ENCODE peak calls at places on chromosomes 7 and 10, in six cellular contexts. One of them, this sample, is unnamed.

GRCh38 chr7:46143949-46144917 is 223.2 kb upstream of the IGFBP3 start:
- DNase-seq in activated CD4-positive, alpha-beta T cell treated with anti-CD3 and anti-CD28 coated beads, Interleukin-2, amount 50 U/mL, for 1 hour: no peak
- DNase-seq in left ventricle myocardium superior: no peak
- DNase-seq in MM.1S: peak
- DNase-seq in GM19239: no peak
- DNase-seq in fibroblast of pulmonary artery: no peak
- DNase-seq in this sample: no peak

GRCh38 chr10:132850246-132850645 is 64.3 kb upstream of the NKX6-2 start:
- DNase-seq in activated CD4-positive, alpha-beta T cell treated with anti-CD3 and anti-CD28 coated beads, Interleukin-2, amount 50 U/mL, for 1 hour: no peak
- DNase-seq in MM.1S: no peak
- DNase-seq in GM19239: no peak
- DNase-seq in left ventricle myocardium superior: no peak
- DNase-seq in fibroblast of pulmonary artery: no peak
- DNase-seq in this sample: no peak

GRCh38 chr10:53619678-53620077 is 847.1 kb upstream of the MBL2 start:
- DNase-seq in GM19239: no peak
- DNase-seq in fibroblast of pulmonary artery: no peak
- DNase-seq in MM.1S: no peak
- DNase-seq in activated CD4-positive, alpha-beta T cell treated with anti-CD3 and anti-CD28 coated beads, Interleukin-2, amount 50 U/mL, for 1 hour: no peak
- DNase-seq in left ventricle myocardium superior: no peak
- DNase-seq in this sample: peak

GRCh38 chr10:114166053-114166452 is 8.0 kb downstream of the CCDC186 start:
- DNase-seq in GM19239: no peak
- DNase-seq in fibroblast of pulmonary artery: peak
- DNase-seq in activated CD4-positive, alpha-beta T cell treated with anti-CD3 and anti-CD28 coated beads, Interleukin-2, amount 50 U/mL, for 1 hour: no peak
- DNase-seq in MM.1S: no peak
- DNase-seq in left ventricle myocardium superior: no peak
- DNase-seq in this sample: no peak

GRCh38 chr10:28276384-28276783 is 26.5 kb downstream of the MPP7 start:
- DNase-seq in activated CD4-positive, alpha-beta T cell treated with anti-CD3 and anti-CD28 coated beads, Interleukin-2, amount 50 U/mL, for 1 hour: no peak
- DNase-seq in fibroblast of pulmonary artery: no peak
- DNase-seq in MM.1S: no peak
- DNase-seq in GM19239: no peak
- DNase-seq in left ventricle myocardium superior: no peak
- DNase-seq in this sample: no peak

GRCh38 chr10:122514045-122514840 is 46.3 kb upstream of the DMBT1 start:
- DNase-seq in fibroblast of pulmonary artery: peak
- DNase-seq in GM19239: no peak
- DNase-seq in left ventricle myocardium superior: no peak
- DNase-seq in activated CD4-positive, alpha-beta T cell treated with anti-CD3 and anti-CD28 coated beads, Interleukin-2, amount 50 U/mL, for 1 hour: no peak
- DNase-seq in MM.1S: no peak
- DNase-seq in this sample: no peak

GRCh38 chr7:2510909-2511768 is 8.4 kb upstream of the LFNG start:
- DNase-seq in GM19239: peak
- DNase-seq in MM.1S: no peak
- DNase-seq in left ventricle myocardium superior: peak
- DNase-seq in fibroblast of pulmonary artery: no peak
- DNase-seq in activated CD4-positive, alpha-beta T cell treated with anti-CD3 and anti-CD28 coated beads, Interleukin-2, amount 50 U/mL, for 1 hour: peak
- DNase-seq in this sample: peak

GRCh38 chr10:484441-484924 is 205.0 kb downstream of the DIP2C start:
- DNase-seq in fibroblast of pulmonary artery: peak
- DNase-seq in left ventricle myocardium superior: no peak
- DNase-seq in GM19239: no peak
- DNase-seq in activated CD4-positive, alpha-beta T cell treated with anti-CD3 and anti-CD28 coated beads, Interleukin-2, amount 50 U/mL, for 1 hour: peak
- DNase-seq in MM.1S: peak
- DNase-seq in this sample: peak

GRCh38 chr10:66767707-66768106 is 158.1 kb upstream of the LRRTM3 start:
- DNase-seq in fibroblast of pulmonary artery: no peak
- DNase-seq in left ventricle myocardium superior: no peak
- DNase-seq in activated CD4-positive, alpha-beta T cell treated with anti-CD3 and anti-CD28 coated beads, Interleukin-2, amount 50 U/mL, for 1 hour: no peak
- DNase-seq in MM.1S: no peak
- DNase-seq in GM19239: no peak
- DNase-seq in this sample: no peak

GRCh38 chr10:89001024-89001423 is 10.4 kb downstream of the FAS start:
- DNase-seq in activated CD4-positive, alpha-beta T cell treated with anti-CD3 and anti-CD28 coated beads, Interleukin-2, amount 50 U/mL, for 1 hour: no peak
- DNase-seq in GM19239: no peak
- DNase-seq in left ventricle myocardium superior: no peak
- DNase-seq in MM.1S: no peak
- DNase-seq in fibroblast of pulmonary artery: no peak
- DNase-seq in this sample: no peak

GRCh38 chr10:132102717-132103110 is 37.0 kb downstream of the JAKMIP3 start:
- DNase-seq in fibroblast of pulmonary artery: no peak
- DNase-seq in MM.1S: no peak
- DNase-seq in activated CD4-positive, alpha-beta T cell treated with anti-CD3 and anti-CD28 coated beads, Interleukin-2, amount 50 U/mL, for 1 hour: no peak
- DNase-seq in left ventricle myocardium superior: no peak
- DNase-seq in GM19239: no peak
- DNase-seq in this sample: no peak

GRCh38 chr7:38975944-38976392 is 1.7 kb upstream of the POU6F2 start:
- DNase-seq in activated CD4-positive, alpha-beta T cell treated with anti-CD3 and anti-CD28 coated beads, Interleukin-2, amount 50 U/mL, for 1 hour: no peak
- DNase-seq in left ventricle myocardium superior: no peak
- DNase-seq in GM19239: no peak
- DNase-seq in fibroblast of pulmonary artery: no peak
- DNase-seq in MM.1S: no peak
- DNase-seq in this sample: peak

GRCh38 chr7:71308105-71308504 is 176.2 kb downstream of the GALNT17 start:
- DNase-seq in GM19239: no peak
- DNase-seq in MM.1S: no peak
- DNase-seq in activated CD4-positive, alpha-beta T cell treated with anti-CD3 and anti-CD28 coated beads, Interleukin-2, amount 50 U/mL, for 1 hour: no peak
- DNase-seq in fibroblast of pulmonary artery: no peak
- DNase-seq in left ventricle myocardium superior: peak
- DNase-seq in this sample: no peak

GRCh38 chr10:68142761-68143160 is 33.5 kb downstream of the MYPN start:
- DNase-seq in MM.1S: no peak
- DNase-seq in activated CD4-positive, alpha-beta T cell treated with anti-CD3 and anti-CD28 coated beads, Interleukin-2, amount 50 U/mL, for 1 hour: no peak
- DNase-seq in left ventricle myocardium superior: no peak
- DNase-seq in GM19239: no peak
- DNase-seq in fibroblast of pulmonary artery: no peak
- DNase-seq in this sample: no peak

GRCh38 chr7:129843365-129843898 is 109.3 kb downstream of the UBE2H start:
- DNase-seq in fibroblast of pulmonary artery: no peak
- DNase-seq in activated CD4-positive, alpha-beta T cell treated with anti-CD3 and anti-CD28 coated beads, Interleukin-2, amount 50 U/mL, for 1 hour: no peak
- DNase-seq in left ventricle myocardium superior: no peak
- DNase-seq in MM.1S: no peak
- DNase-seq in GM19239: no peak
- DNase-seq in this sample: no peak

GRCh38 chr10:31061941-31062340 is 30.3 kb upstream of the ZNF438 start:
- DNase-seq in GM19239: no peak
- DNase-seq in MM.1S: no peak
- DNase-seq in activated CD4-positive, alpha-beta T cell treated with anti-CD3 and anti-CD28 coated beads, Interleukin-2, amount 50 U/mL, for 1 hour: no peak
- DNase-seq in left ventricle myocardium superior: no peak
- DNase-seq in fibroblast of pulmonary artery: peak
- DNase-seq in this sample: no peak

GRCh38 chr7:129635300-129636029 is 23.9 kb downstream of the NRF1 start:
- DNase-seq in GM19239: peak
- DNase-seq in left ventricle myocardium superior: no peak
- DNase-seq in fibroblast of pulmonary artery: peak
- DNase-seq in MM.1S: peak
- DNase-seq in activated CD4-positive, alpha-beta T cell treated with anti-CD3 and anti-CD28 coated beads, Interleukin-2, amount 50 U/mL, for 1 hour: peak
- DNase-seq in this sample: peak

GRCh38 chr7:66145404-66145843 is 30.8 kb downstream of the CRCP start:
- DNase-seq in activated CD4-positive, alpha-beta T cell treated with anti-CD3 and anti-CD28 coated beads, Interleukin-2, amount 50 U/mL, for 1 hour: no peak
- DNase-seq in GM19239: no peak
- DNase-seq in fibroblast of pulmonary artery: peak
- DNase-seq in left ventricle myocardium superior: peak
- DNase-seq in MM.1S: no peak
- DNase-seq in this sample: peak

GRCh38 chr10:36281871-36282331 is 639.8 kb upstream of the FZD8 start:
- DNase-seq in MM.1S: no peak
- DNase-seq in left ventricle myocardium superior: no peak
- DNase-seq in activated CD4-positive, alpha-beta T cell treated with anti-CD3 and anti-CD28 coated beads, Interleukin-2, amount 50 U/mL, for 1 hour: no peak
- DNase-seq in fibroblast of pulmonary artery: peak
- DNase-seq in GM19239: no peak
- DNase-seq in this sample: no peak

GRCh38 chr10:79066460-79067240 is 2.1 kb upstream of the ZMIZ1 start:
- DNase-seq in left ventricle myocardium superior: peak
- DNase-seq in activated CD4-positive, alpha-beta T cell treated with anti-CD3 and anti-CD28 coated beads, Interleukin-2, amount 50 U/mL, for 1 hour: no peak
- DNase-seq in MM.1S: peak
- DNase-seq in fibroblast of pulmonary artery: peak
- DNase-seq in GM19239: no peak
- DNase-seq in this sample: peak

GRCh38 chr10:67815571-67816059 is 22.4 kb downstream of the DNAJC12 start:
- DNase-seq in GM19239: no peak
- DNase-seq in MM.1S: no peak
- DNase-seq in activated CD4-positive, alpha-beta T cell treated with anti-CD3 and anti-CD28 coated beads, Interleukin-2, amount 50 U/mL, for 1 hour: no peak
- DNase-seq in left ventricle myocardium superior: no peak
- DNase-seq in fibroblast of pulmonary artery: peak
- DNase-seq in this sample: no peak

GRCh38 chr7:23353172-23353571 is 54.0 kb downstream of the MALSU1 start:
- DNase-seq in left ventricle myocardium superior: no peak
- DNase-seq in GM19239: no peak
- DNase-seq in activated CD4-positive, alpha-beta T cell treated with anti-CD3 and anti-CD28 coated beads, Interleukin-2, amount 50 U/mL, for 1 hour: no peak
- DNase-seq in MM.1S: peak
- DNase-seq in fibroblast of pulmonary artery: no peak
- DNase-seq in this sample: no peak

GRCh38 chr7:135991322-135991721 is 14.2 kb upstream of the MTPN start:
- DNase-seq in activated CD4-positive, alpha-beta T cell treated with anti-CD3 and anti-CD28 coated beads, Interleukin-2, amount 50 U/mL, for 1 hour: no peak
- DNase-seq in left ventricle myocardium superior: no peak
- DNase-seq in MM.1S: no peak
- DNase-seq in GM19239: no peak
- DNase-seq in fibroblast of pulmonary artery: no peak
- DNase-seq in this sample: no peak

GRCh38 chr10:124654686-124655085 is 89.5 kb downstream of the FAM53B start:
- DNase-seq in GM19239: no peak
- DNase-seq in activated CD4-positive, alpha-beta T cell treated with anti-CD3 and anti-CD28 coated beads, Interleukin-2, amount 50 U/mL, for 1 hour: no peak
- DNase-seq in MM.1S: no peak
- DNase-seq in fibroblast of pulmonary artery: no peak
- DNase-seq in left ventricle myocardium superior: peak
- DNase-seq in this sample: peak

GRCh38 chr7:19982841-19983835 is 209.7 kb upstream of the TMEM196 start:
- DNase-seq in MM.1S: peak
- DNase-seq in left ventricle myocardium superior: no peak
- DNase-seq in activated CD4-positive, alpha-beta T cell treated with anti-CD3 and anti-CD28 coated beads, Interleukin-2, amount 50 U/mL, for 1 hour: no peak
- DNase-seq in fibroblast of pulmonary artery: peak
- DNase-seq in GM19239: no peak
- DNase-seq in this sample: peak

GRCh38 chr7:4776160-4776623 is 769 bp downstream of the AP5Z1 start:
- DNase-seq in GM19239: no peak
- DNase-seq in activated CD4-positive, alpha-beta T cell treated with anti-CD3 and anti-CD28 coated beads, Interleukin-2, amount 50 U/mL, for 1 hour: no peak
- DNase-seq in fibroblast of pulmonary artery: no peak
- DNase-seq in MM.1S: no peak
- DNase-seq in left ventricle myocardium superior: no peak
- DNase-seq in this sample: no peak

GRCh38 chr7:75624134-75624832 is 114.5 kb downstream of the HIP1 start:
- DNase-seq in MM.1S: no peak
- DNase-seq in left ventricle myocardium superior: peak
- DNase-seq in activated CD4-positive, alpha-beta T cell treated with anti-CD3 and anti-CD28 coated beads, Interleukin-2, amount 50 U/mL, for 1 hour: no peak
- DNase-seq in GM19239: no peak
- DNase-seq in fibroblast of pulmonary artery: peak
- DNase-seq in this sample: peak

GRCh38 chr10:25808372-25808771 is 125.7 kb upstream of the MYO3A start:
- DNase-seq in MM.1S: no peak
- DNase-seq in fibroblast of pulmonary artery: no peak
- DNase-seq in GM19239: no peak
- DNase-seq in left ventricle myocardium superior: no peak
- DNase-seq in activated CD4-positive, alpha-beta T cell treated with anti-CD3 and anti-CD28 coated beads, Interleukin-2, amount 50 U/mL, for 1 hour: no peak
- DNase-seq in this sample: no peak

GRCh38 chr7:132991615-132992587 is 90.0 kb downstream of the CHCHD3 start:
- DNase-seq in left ventricle myocardium superior: no peak
- DNase-seq in GM19239: no peak
- DNase-seq in MM.1S: no peak
- DNase-seq in activated CD4-positive, alpha-beta T cell treated with anti-CD3 and anti-CD28 coated beads, Interleukin-2, amount 50 U/mL, for 1 hour: no peak
- DNase-seq in fibroblast of pulmonary artery: no peak
- DNase-seq in this sample: no peak

GRCh38 chr10:110783509-110784103 is 88.1 kb upstream of the PDCD4 start:
- DNase-seq in MM.1S: no peak
- DNase-seq in left ventricle myocardium superior: no peak
- DNase-seq in activated CD4-positive, alpha-beta T cell treated with anti-CD3 and anti-CD28 coated beads, Interleukin-2, amount 50 U/mL, for 1 hour: peak
- DNase-seq in fibroblast of pulmonary artery: peak
- DNase-seq in GM19239: no peak
- DNase-seq in this sample: peak

GRCh38 chr7:33986951-33987948 is 81.9 kb downstream of the BMPER start:
- DNase-seq in GM19239: no peak
- DNase-seq in fibroblast of pulmonary artery: peak
- DNase-seq in activated CD4-positive, alpha-beta T cell treated with anti-CD3 and anti-CD28 coated beads, Interleukin-2, amount 50 U/mL, for 1 hour: no peak
- DNase-seq in left ventricle myocardium superior: no peak
- DNase-seq in MM.1S: no peak
- DNase-seq in this sample: no peak

GRCh38 chr7:45363669-45364068 is 206.1 kb downstream of the RAMP3 start:
- DNase-seq in fibroblast of pulmonary artery: no peak
- DNase-seq in GM19239: no peak
- DNase-seq in MM.1S: no peak
- DNase-seq in left ventricle myocardium superior: no peak
- DNase-seq in activated CD4-positive, alpha-beta T cell treated with anti-CD3 and anti-CD28 coated beads, Interleukin-2, amount 50 U/mL, for 1 hour: no peak
- DNase-seq in this sample: no peak

GRCh38 chr7:37282927-37283326 is 165.7 kb downstream of the ELMO1 start:
- DNase-seq in left ventricle myocardium superior: no peak
- DNase-seq in activated CD4-positive, alpha-beta T cell treated with anti-CD3 and anti-CD28 coated beads, Interleukin-2, amount 50 U/mL, for 1 hour: no peak
- DNase-seq in fibroblast of pulmonary artery: no peak
- DNase-seq in GM19239: no peak
- DNase-seq in MM.1S: no peak
- DNase-seq in this sample: no peak

GRCh38 chr10:86165666-86166065 is 200.9 kb downstream of the GRID1 start:
- DNase-seq in fibroblast of pulmonary artery: no peak
- DNase-seq in left ventricle myocardium superior: no peak
- DNase-seq in activated CD4-positive, alpha-beta T cell treated with anti-CD3 and anti-CD28 coated beads, Interleukin-2, amount 50 U/mL, for 1 hour: no peak
- DNase-seq in GM19239: no peak
- DNase-seq in MM.1S: no peak
- DNase-seq in this sample: no peak

GRCh38 chr7:123314886-123315285 is 115.1 kb upstream of the SLC13A1 start:
- DNase-seq in GM19239: no peak
- DNase-seq in fibroblast of pulmonary artery: no peak
- DNase-seq in left ventricle myocardium superior: no peak
- DNase-seq in MM.1S: no peak
- DNase-seq in activated CD4-positive, alpha-beta T cell treated with anti-CD3 and anti-CD28 coated beads, Interleukin-2, amount 50 U/mL, for 1 hour: no peak
- DNase-seq in this sample: no peak

GRCh38 chr10:34861293-34862004 is 46.4 kb upstream of the PARD3 start:
- DNase-seq in left ventricle myocardium superior: peak
- DNase-seq in GM19239: no peak
- DNase-seq in activated CD4-positive, alpha-beta T cell treated with anti-CD3 and anti-CD28 coated beads, Interleukin-2, amount 50 U/mL, for 1 hour: no peak
- DNase-seq in MM.1S: no peak
- DNase-seq in fibroblast of pulmonary artery: no peak
- DNase-seq in this sample: peak

GRCh38 chr7:110001254-110001938 is 1089.5 kb upstream of the LRRN3 start:
- DNase-seq in MM.1S: no peak
- DNase-seq in GM19239: no peak
- DNase-seq in fibroblast of pulmonary artery: no peak
- DNase-seq in activated CD4-positive, alpha-beta T cell treated with anti-CD3 and anti-CD28 coated beads, Interleukin-2, amount 50 U/mL, for 1 hour: no peak
- DNase-seq in left ventricle myocardium superior: no peak
- DNase-seq in this sample: no peak

GRCh38 chr10:101879456-101880189 is 36.0 kb upstream of the KCNIP2 start:
- DNase-seq in GM19239: no peak
- DNase-seq in activated CD4-positive, alpha-beta T cell treated with anti-CD3 and anti-CD28 coated beads, Interleukin-2, amount 50 U/mL, for 1 hour: no peak
- DNase-seq in MM.1S: no peak
- DNase-seq in fibroblast of pulmonary artery: peak
- DNase-seq in left ventricle myocardium superior: no peak
- DNase-seq in this sample: no peak

GRCh38 chr7:107167483-107168232 is 1.1 kb upstream of the HBP1 start:
- DNase-seq in fibroblast of pulmonary artery: peak
- DNase-seq in left ventricle myocardium superior: no peak
- DNase-seq in GM19239: no peak
- DNase-seq in activated CD4-positive, alpha-beta T cell treated with anti-CD3 and anti-CD28 coated beads, Interleukin-2, amount 50 U/mL, for 1 hour: peak
- DNase-seq in MM.1S: peak
- DNase-seq in this sample: no peak

GRCh38 chr10:86936661-86937501 is 20.5 kb downstream of the MMRN2 start:
- DNase-seq in activated CD4-positive, alpha-beta T cell treated with anti-CD3 and anti-CD28 coated beads, Interleukin-2, amount 50 U/mL, for 1 hour: no peak
- DNase-seq in left ventricle myocardium superior: no peak
- DNase-seq in GM19239: no peak
- DNase-seq in fibroblast of pulmonary artery: no peak
- DNase-seq in MM.1S: no peak
- DNase-seq in this sample: peak